ENCODE peak calls at places on chromosome 2, in four cellular contexts. M is CD4-positive, alpha-beta T cell; K is mammary epithelial cell; T is OCI-LY7. F is an unnamed sample.

GRCh38 chr2:144253743-144254142 is 266.2 kb downstream of the ZEB2 start:
- DNase-seq in M (no peak), K (no peak), T (no peak), F (no peak)

GRCh38 chr2:130352229-130352628 is 3.6 kb upstream of the PTPN18 start:
- DNase-seq in M (no peak), K (no peak), T (peak), F (no peak)

GRCh38 chr2:105100064-105100840 is 62.4 kb downstream of the MRPS9 start:
- DNase-seq in M (no peak), K (no peak), T (peak), F (peak)

GRCh38 chr2:109033171-109033570 is 44.2 kb upstream of the EDAR start:
- DNase-seq in M (peak), K (no peak), T (no peak), F (no peak)

GRCh38 chr2:27735263-27735904 is 36.1 kb upstream of the MRPL33 start:
- DNase-seq in M (peak), K (peak), T (no peak), F (peak)

GRCh38 chr2:179556425-179556824 is 291.8 kb upstream of the SESTD1 start:
- DNase-seq in M (no peak), K (no peak), T (no peak), F (no peak)

GRCh38 chr2:180314086-180314485 is 307.0 kb upstream of the CWC22 start:
- DNase-seq in M (no peak), K (no peak), T (no peak), F (no peak)

GRCh38 chr2:119049968-119050657 is 108.1 kb downstream of the MARCO start:
- DNase-seq in M (no peak), K (no peak), T (peak), F (no peak)

GRCh38 chr2:120684225-120684624 is 51.4 kb upstream of the GLI2 start:
- DNase-seq in M (no peak), K (no peak), T (no peak), F (no peak)

GRCh38 chr2:120605231-120605935 is 130.3 kb upstream of the GLI2 start:
- DNase-seq in M (no peak), K (no peak), T (no peak), F (no peak)

GRCh38 chr2:191580581-191580980 is 97.4 kb upstream of the NABP1 start:
- DNase-seq in M (no peak), K (no peak), T (no peak), F (no peak)

GRCh38 chr2:124582387-124582786 is 557.3 kb downstream of the CNTNAP5 start:
- DNase-seq in M (no peak), K (no peak), T (no peak), F (no peak)

GRCh38 chr2:26754539-26754938 is 9.5 kb upstream of the SLC35F6 start:
- DNase-seq in M (no peak), K (no peak), T (no peak), F (no peak)

GRCh38 chr2:46555646-46556205 is 76.4 kb downstream of the TMEM247 start:
- DNase-seq in M (no peak), K (peak), T (no peak), F (no peak)

GRCh38 chr2:66805136-66805535 is 370.2 kb downstream of the MEIS1 start:
- DNase-seq in M (no peak), K (no peak), T (no peak), F (no peak)

GRCh38 chr2:100166701-100167100 is 24.3 kb upstream of the AFF3 start:
- DNase-seq in M (no peak), K (no peak), T (no peak), F (no peak)

GRCh38 chr2:28680657-28681056 is 71.0 kb upstream of the PPP1CB start:
- DNase-seq in M (no peak), K (no peak), T (no peak), F (no peak)

GRCh38 chr2:194545978-194546377 is 1111.0 kb upstream of the SLC39A10 start:
- DNase-seq in M (no peak), K (no peak), T (peak), F (no peak)

GRCh38 chr2:45962522-45962921 is 311.0 kb downstream of the PRKCE start:
- DNase-seq in M (no peak), K (no peak), T (no peak), F (no peak)

GRCh38 chr2:23912054-23912453 is 14.9 kb downstream of the ATAD2B start:
- DNase-seq in M (no peak), K (no peak), T (no peak), F (no peak)

GRCh38 chr2:176140520-176141317 is 10.6 kb upstream of the HOXD4 start:
- DNase-seq in M (peak), K (peak), T (peak), F (peak)

GRCh38 chr2:216023055-216023648 is 9.8 kb upstream of the MREG start:
- DNase-seq in M (peak), K (peak), T (peak), F (peak)

GRCh38 chr2:8740136-8740535 is 58.3 kb downstream of the ID2 start:
- DNase-seq in M (no peak), K (no peak), T (no peak), F (no peak)
- TF ChIP-seq CTCF in M (no peak), K (no peak), T (no peak), F (no peak)

GRCh38 chr2:8638327-8638726 is 43.5 kb upstream of the ID2 start:
- DNase-seq in M (no peak), K (no peak), T (no peak), F (no peak)
- H3K27ac ChIP-seq in M (no peak), K (no peak), T (no peak), F (no peak)

GRCh38 chr2:102342888-102343287 is 12.7 kb upstream of the IL18R1 start:
- DNase-seq in M (no peak), K (no peak), T (no peak), F (no peak)
- TF ChIP-seq CTCF in M (no peak), K (peak), T (no peak), F (no peak)

DNA sequence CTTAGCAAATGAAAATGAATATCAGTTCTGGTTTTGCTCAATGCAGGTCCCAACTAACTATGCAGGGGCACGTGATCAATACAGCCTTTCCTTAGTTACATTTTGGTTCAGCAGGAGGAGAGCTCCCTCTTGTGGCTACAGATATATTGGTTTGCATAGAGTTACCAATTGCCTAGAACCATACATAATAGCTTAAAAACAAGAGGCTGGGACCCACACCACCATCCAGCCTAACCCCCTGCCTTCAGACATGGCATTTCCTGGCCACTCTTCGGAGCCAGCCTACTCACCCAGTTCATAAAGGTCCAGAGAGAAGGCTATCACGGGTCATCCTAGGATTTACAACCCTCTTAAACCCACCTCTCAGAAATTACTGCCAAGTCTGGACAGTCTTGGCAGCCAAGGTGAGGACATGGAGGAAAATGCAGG is 10.5 kb downstream of the CCDC93 start:
- DNase-seq in M (no peak), K (peak), T (peak), F (peak)
- H3K27ac ChIP-seq in M (no peak), K (no peak), T (no peak), F (no peak)

GRCh38 chr2:121810959-121811853 is 55.8 kb downstream of the TSN start:
- DNase-seq in M (no peak), K (peak), T (peak), F (peak)
- TF ChIP-seq CTCF in M (no peak), K (peak), T (peak), F (peak)

GRCh38 chr2:239223330-239224248 is 177.2 kb downstream of the HDAC4 start:
- DNase-seq in M (no peak), K (no peak), T (no peak), F (no peak)

GRCh38 chr2:239223029-239223329 is 177.8 kb downstream of the HDAC4 start:
- DNase-seq in M (no peak), K (no peak), T (no peak), F (no peak)

GRCh38 chr2:239222346-239223028 is 178.3 kb downstream of the HDAC4 start:
- DNase-seq in M (no peak), K (no peak), T (no peak), F (no peak)

GRCh38 chr2:239225456-239225855 is 175.4 kb downstream of the HDAC4 start:
- DNase-seq in M (no peak), K (no peak), T (no peak), F (no peak)

GRCh38 chr2:239224249-239224605 is 176.6 kb downstream of the HDAC4 start:
- DNase-seq in M (no peak), K (no peak), T (no peak), F (no peak)
- H3K27ac ChIP-seq in M (no peak), K (no peak), T (no peak), F (no peak)

GRCh38 chr2:235642446-235643107 is 148.7 kb downstream of the AGAP1 start:
- DNase-seq in M (no peak), K (peak), T (no peak), F (peak)
- TF ChIP-seq CTCF in M (no peak), K (peak), T (no peak), F (no peak)

GRCh38 chr2:85702172-85702571 is 8.0 kb downstream of the GNLY start:
- DNase-seq in M (no peak), K (peak), T (no peak), F (peak)
- H3K27ac ChIP-seq in M (no peak), K (peak), T (no peak), F (no peak)

GRCh38 chr2:72948431-72948830 is 31.1 kb downstream of the EMX1 start:
- DNase-seq in M (no peak), K (no peak), T (no peak), F (no peak)
- TF ChIP-seq CTCF in M (no peak), K (no peak), T (no peak), F (no peak)

DNA sequence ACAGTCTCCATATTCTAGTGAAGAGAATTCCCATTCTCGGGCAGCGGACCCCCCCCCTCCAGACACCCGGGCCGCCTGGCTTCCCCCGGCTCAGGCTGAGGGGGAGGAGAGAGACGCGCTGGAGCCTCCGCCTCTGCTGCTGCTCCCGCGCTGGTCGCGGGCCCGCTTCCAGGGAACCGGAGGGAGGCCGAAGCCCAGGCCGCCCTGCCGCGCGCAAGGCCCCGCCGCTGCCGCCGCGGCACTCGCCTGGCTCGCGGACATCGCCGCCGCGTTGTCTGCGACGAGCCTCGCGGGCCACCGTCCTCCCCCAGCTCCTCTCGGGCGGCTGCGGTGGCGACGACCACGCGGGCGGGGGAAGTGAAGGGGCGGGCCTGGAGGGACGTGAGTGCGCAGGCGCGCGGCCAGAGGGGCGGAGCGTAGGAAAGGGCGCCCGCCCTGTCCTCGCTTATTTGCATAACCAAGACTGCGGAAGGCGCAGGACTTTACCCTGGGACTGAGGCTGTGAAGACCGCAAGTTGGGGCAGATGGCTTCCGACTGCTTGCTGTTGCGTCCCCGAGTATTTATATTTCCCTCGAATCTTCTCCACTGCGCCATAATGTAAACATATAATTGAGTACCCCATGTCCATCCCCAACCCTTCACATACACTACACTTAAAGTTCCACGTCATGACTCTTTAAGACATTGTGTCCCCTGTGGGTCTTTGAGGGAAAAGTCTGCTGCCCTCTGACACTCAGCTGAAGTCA is at the start of gene ARL5A:
- DNase-seq in M (peak), K (peak), T (peak), F (peak)
- H3K27ac ChIP-seq in M (peak), K (peak), T (peak), F (peak)

F was measured in RWPE1.